ENCODE peak calls at places on chromosomes 5 and 9, in six cellular contexts. One of them, this sample, is unnamed.

GRCh38 chr5:177609076-177610059 is 9.4 kb downstream of the B4GALT7 start:
- DNase-seq in MM.1S: no peak
- DNase-seq in SK-N-SH: no peak
- DNase-seq in GM23248: no peak
- DNase-seq in PC-3: no peak
- DNase-seq in HCT116: no peak
- DNase-seq in this sample: no peak

GRCh38 chr9:93303806-93304573 is 120.1 kb downstream of the WNK2 start:
- DNase-seq in MM.1S: no peak
- DNase-seq in SK-N-SH: peak
- DNase-seq in GM23248: no peak
- DNase-seq in PC-3: no peak
- DNase-seq in HCT116: no peak
- DNase-seq in this sample: no peak

GRCh38 chr5:1513326-1514026 is 10.3 kb downstream of the LPCAT1 start:
- DNase-seq in MM.1S: peak
- DNase-seq in SK-N-SH: no peak
- DNase-seq in GM23248: no peak
- DNase-seq in PC-3: no peak
- DNase-seq in HCT116: no peak
- DNase-seq in this sample: peak

GRCh38 chr5:129074903-129075302 is 19.6 kb upstream of the ISOC1 start:
- DNase-seq in MM.1S: no peak
- DNase-seq in SK-N-SH: no peak
- DNase-seq in GM23248: no peak
- DNase-seq in PC-3: peak
- DNase-seq in HCT116: no peak
- DNase-seq in this sample: no peak

GRCh38 chr5:15887072-15887471 is 292.5 kb downstream of the MARCHF11 start:
- DNase-seq in MM.1S: no peak
- DNase-seq in SK-N-SH: no peak
- DNase-seq in GM23248: no peak
- DNase-seq in PC-3: no peak
- DNase-seq in HCT116: no peak
- DNase-seq in this sample: no peak

GRCh38 chr9:78592866-78593265 is 295.9 kb downstream of the PSAT1 start:
- DNase-seq in MM.1S: no peak
- DNase-seq in SK-N-SH: no peak
- DNase-seq in GM23248: peak
- DNase-seq in PC-3: peak
- DNase-seq in HCT116: no peak
- DNase-seq in this sample: no peak

GRCh38 chr9:69671291-69671903 is 774 bp downstream of the APBA1 start:
- DNase-seq in MM.1S: no peak
- DNase-seq in SK-N-SH: no peak
- DNase-seq in GM23248: peak
- DNase-seq in PC-3: no peak
- DNase-seq in HCT116: no peak
- DNase-seq in this sample: no peak

GRCh38 chr9:105672711-105673234 is 10.5 kb downstream of the TAL2 start:
- DNase-seq in MM.1S: no peak
- DNase-seq in SK-N-SH: no peak
- DNase-seq in GM23248: no peak
- DNase-seq in PC-3: no peak
- DNase-seq in HCT116: no peak
- DNase-seq in this sample: no peak

GRCh38 chr9:113634597-113635515 is 171.3 kb downstream of the RGS3 start:
- DNase-seq in MM.1S: no peak
- DNase-seq in SK-N-SH: no peak
- DNase-seq in GM23248: no peak
- DNase-seq in PC-3: no peak
- DNase-seq in HCT116: no peak
- DNase-seq in this sample: no peak

GRCh38 chr5:79146352-79146751 is 34.7 kb downstream of the BHMT start:
- DNase-seq in MM.1S: no peak
- DNase-seq in SK-N-SH: no peak
- DNase-seq in GM23248: peak
- DNase-seq in PC-3: peak
- DNase-seq in HCT116: no peak
- DNase-seq in this sample: no peak

GRCh38 chr9:135622415-135623020 is 16.8 kb downstream of the GLT6D1 start:
- DNase-seq in MM.1S: peak
- DNase-seq in SK-N-SH: no peak
- DNase-seq in GM23248: no peak
- DNase-seq in PC-3: no peak
- DNase-seq in HCT116: no peak
- DNase-seq in this sample: no peak

GRCh38 chr9:69885474-69885929 is 64.9 kb downstream of the CFAP95 start:
- DNase-seq in MM.1S: no peak
- DNase-seq in SK-N-SH: no peak
- DNase-seq in GM23248: peak
- DNase-seq in PC-3: peak
- DNase-seq in HCT116: no peak
- DNase-seq in this sample: no peak

GRCh38 chr9:89249001-89249400 is 62.0 kb upstream of the CKS2 start:
- DNase-seq in MM.1S: no peak
- DNase-seq in SK-N-SH: no peak
- DNase-seq in GM23248: no peak
- DNase-seq in PC-3: no peak
- DNase-seq in HCT116: no peak
- DNase-seq in this sample: no peak

GRCh38 chr5:10424124-10424731 is 17.5 kb upstream of the ROPN1L start:
- DNase-seq in MM.1S: no peak
- DNase-seq in SK-N-SH: peak
- DNase-seq in GM23248: peak
- DNase-seq in PC-3: peak
- DNase-seq in HCT116: peak
- DNase-seq in this sample: peak

GRCh38 chr5:92543246-92543645 is 1037.8 kb downstream of the NR2F1-AS1 start:
- DNase-seq in MM.1S: no peak
- DNase-seq in SK-N-SH: no peak
- DNase-seq in GM23248: peak
- DNase-seq in PC-3: no peak
- DNase-seq in HCT116: no peak
- DNase-seq in this sample: no peak

GRCh38 chr5:148382961-148383360 is 797 bp upstream of the FBXO38 start:
- DNase-seq in MM.1S: no peak
- DNase-seq in SK-N-SH: no peak
- DNase-seq in GM23248: no peak
- DNase-seq in PC-3: peak
- DNase-seq in HCT116: no peak
- DNase-seq in this sample: no peak

GRCh38 chr5:150641006-150641570 is 628 bp downstream of the SYNPO start:
- DNase-seq in MM.1S: no peak
- DNase-seq in SK-N-SH: no peak
- DNase-seq in GM23248: peak
- DNase-seq in PC-3: peak
- DNase-seq in HCT116: no peak
- DNase-seq in this sample: peak

GRCh38 chr5:1799110-1799601 is 481 bp downstream of the MRPL36 start:
- DNase-seq in MM.1S: peak
- DNase-seq in SK-N-SH: no peak
- DNase-seq in GM23248: peak
- DNase-seq in PC-3: no peak
- DNase-seq in HCT116: no peak
- DNase-seq in this sample: peak

GRCh38 chr5:178777557-178777956 is 47.1 kb upstream of the ZNF354A start:
- DNase-seq in MM.1S: no peak
- DNase-seq in SK-N-SH: no peak
- DNase-seq in GM23248: no peak
- DNase-seq in PC-3: no peak
- DNase-seq in HCT116: no peak
- DNase-seq in this sample: no peak

GRCh38 chr9:115396071-115396529 is 278.1 kb upstream of the TNC start:
- DNase-seq in MM.1S: peak
- DNase-seq in SK-N-SH: no peak
- DNase-seq in GM23248: no peak
- DNase-seq in PC-3: no peak
- DNase-seq in HCT116: no peak
- DNase-seq in this sample: no peak

GRCh38 chr9:115399026-115399425 is 281.1 kb upstream of the TNC start:
- DNase-seq in MM.1S: no peak
- DNase-seq in SK-N-SH: no peak
- DNase-seq in GM23248: no peak
- DNase-seq in PC-3: no peak
- DNase-seq in HCT116: no peak
- DNase-seq in this sample: no peak

GRCh38 chr9:115400801-115401200 is 282.8 kb upstream of the TNC start:
- DNase-seq in MM.1S: no peak
- DNase-seq in SK-N-SH: no peak
- DNase-seq in GM23248: peak
- DNase-seq in PC-3: no peak
- DNase-seq in HCT116: no peak
- DNase-seq in this sample: no peak

GRCh38 chr9:115397591-115398312 is 279.8 kb upstream of the TNC start:
- DNase-seq in MM.1S: no peak
- DNase-seq in SK-N-SH: no peak
- DNase-seq in GM23248: peak
- DNase-seq in PC-3: no peak
- DNase-seq in HCT116: no peak
- DNase-seq in this sample: peak

DNA sequence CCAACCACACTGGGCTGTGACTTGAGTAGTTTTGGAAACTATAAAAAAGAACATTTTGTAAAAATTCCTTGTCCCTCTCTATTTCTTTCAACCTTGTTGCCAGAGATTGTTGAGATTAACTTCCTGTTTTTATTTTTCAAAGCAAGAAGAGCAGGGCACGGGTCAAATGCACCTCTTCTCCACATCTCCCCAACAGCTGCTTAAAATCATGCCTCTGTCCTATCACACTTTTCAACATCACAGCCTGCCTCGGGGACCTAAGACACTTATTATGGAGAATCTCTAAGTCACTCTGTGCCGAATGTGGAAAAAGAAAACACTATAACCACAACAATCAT is 280.3 kb upstream of the TNC start:
- DNase-seq in MM.1S: no peak
- DNase-seq in SK-N-SH: no peak
- DNase-seq in GM23248: no peak
- DNase-seq in PC-3: no peak
- DNase-seq in HCT116: no peak
- DNase-seq in this sample: no peak
- H3K9ac ChIP-seq in MM.1S: no peak
- H3K9ac ChIP-seq in SK-N-SH: no peak
- H3K9ac ChIP-seq in GM23248: no peak
- H3K9ac ChIP-seq in PC-3: no peak
- H3K9ac ChIP-seq in HCT116: no peak
- H3K9ac ChIP-seq in this sample: no peak

DNA sequence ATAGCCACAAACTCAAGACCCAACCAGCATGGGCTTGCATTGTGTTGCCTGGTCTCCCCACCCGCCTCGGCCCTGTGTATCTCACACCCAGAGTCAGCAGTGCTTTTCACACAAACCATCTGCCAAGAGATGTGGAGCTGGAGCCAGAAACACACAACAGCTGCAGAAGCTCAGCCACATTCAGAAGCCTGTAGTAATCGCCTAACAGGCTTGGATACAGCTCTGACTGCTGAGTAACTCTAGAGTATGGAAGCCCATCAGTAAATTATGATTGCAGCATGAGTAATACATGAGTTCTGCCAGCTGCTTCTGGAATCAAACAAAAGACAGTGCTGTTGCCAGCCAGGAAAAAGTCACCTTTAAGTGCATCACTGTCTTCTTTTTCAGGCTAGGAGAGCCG is 16.0 kb downstream of the TEK start:
- DNase-seq in MM.1S: no peak
- DNase-seq in SK-N-SH: no peak
- DNase-seq in GM23248: peak
- DNase-seq in PC-3: peak
- DNase-seq in HCT116: peak
- DNase-seq in this sample: no peak
- TF ChIP-seq EZH2phosphoT487 in MM.1S: no peak
- TF ChIP-seq EZH2phosphoT487 in SK-N-SH: no peak
- TF ChIP-seq EZH2phosphoT487 in GM23248: no peak
- TF ChIP-seq EZH2phosphoT487 in PC-3: no peak
- TF ChIP-seq EZH2phosphoT487 in HCT116: no peak
- TF ChIP-seq EZH2phosphoT487 in this sample: no peak

GRCh38 chr9:90838761-90839160 is 37.1 kb downstream of the SYK start:
- DNase-seq in MM.1S: no peak
- DNase-seq in SK-N-SH: no peak
- DNase-seq in GM23248: no peak
- DNase-seq in PC-3: no peak
- DNase-seq in HCT116: no peak
- DNase-seq in this sample: no peak

GRCh38 chr9:90835206-90835605 is 33.6 kb downstream of the SYK start:
- DNase-seq in MM.1S: no peak
- DNase-seq in SK-N-SH: no peak
- DNase-seq in GM23248: no peak
- DNase-seq in PC-3: no peak
- DNase-seq in HCT116: no peak
- DNase-seq in this sample: no peak

GRCh38 chr9:90838098-90838497 is 36.5 kb downstream of the SYK start:
- DNase-seq in MM.1S: peak
- DNase-seq in SK-N-SH: no peak
- DNase-seq in GM23248: peak
- DNase-seq in PC-3: peak
- DNase-seq in HCT116: no peak
- DNase-seq in this sample: no peak

GRCh38 chr9:90839183-90839582 is 37.6 kb downstream of the SYK start:
- DNase-seq in MM.1S: peak
- DNase-seq in SK-N-SH: no peak
- DNase-seq in GM23248: no peak
- DNase-seq in PC-3: no peak
- DNase-seq in HCT116: no peak
- DNase-seq in this sample: no peak

GRCh38 chr9:90836396-90837080 is 34.9 kb downstream of the SYK start:
- DNase-seq in MM.1S: no peak
- DNase-seq in SK-N-SH: no peak
- DNase-seq in GM23248: no peak
- DNase-seq in PC-3: peak
- DNase-seq in HCT116: no peak
- DNase-seq in this sample: no peak
- H3K9ac ChIP-seq in MM.1S: no peak
- H3K9ac ChIP-seq in SK-N-SH: no peak
- H3K9ac ChIP-seq in GM23248: no peak
- H3K9ac ChIP-seq in PC-3: no peak
- H3K9ac ChIP-seq in HCT116: no peak
- H3K9ac ChIP-seq in this sample: no peak

DNA sequence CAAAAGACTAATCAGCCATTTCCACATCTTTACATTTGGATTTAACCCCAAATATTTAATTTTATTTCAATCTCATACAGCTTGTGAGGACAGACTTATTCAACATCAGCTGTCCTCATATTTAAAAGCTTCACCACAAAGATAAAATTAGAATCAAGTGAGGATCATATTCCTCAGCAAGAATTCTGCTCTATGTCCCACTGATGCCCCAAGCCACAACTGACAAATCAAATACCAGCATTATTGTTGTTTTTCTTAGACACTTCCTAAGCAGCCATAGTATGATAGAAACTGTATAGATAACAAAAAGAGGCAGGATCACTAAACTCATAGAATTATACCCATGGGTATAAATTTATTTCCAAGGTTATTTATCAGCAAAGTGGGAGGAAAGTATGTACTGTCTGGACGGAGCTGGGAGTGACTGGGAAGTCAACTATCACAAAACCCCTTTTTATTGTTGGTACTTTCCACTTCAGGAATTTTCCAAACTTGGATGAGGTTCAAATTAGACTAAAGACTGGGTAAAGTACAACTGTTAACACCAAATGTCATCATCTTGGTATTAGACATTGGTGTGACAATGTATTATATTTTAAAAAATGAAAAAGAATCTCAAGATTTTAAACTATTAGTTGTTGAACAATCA is 29.8 kb upstream of the MYOT start:
- DNase-seq in MM.1S: no peak
- DNase-seq in SK-N-SH: no peak
- DNase-seq in GM23248: no peak
- DNase-seq in PC-3: no peak
- DNase-seq in HCT116: no peak
- DNase-seq in this sample: no peak
- TF ChIP-seq EZH2phosphoT487 in MM.1S: no peak
- TF ChIP-seq EZH2phosphoT487 in SK-N-SH: no peak
- TF ChIP-seq EZH2phosphoT487 in GM23248: no peak
- TF ChIP-seq EZH2phosphoT487 in PC-3: no peak
- TF ChIP-seq EZH2phosphoT487 in HCT116: no peak
- TF ChIP-seq EZH2phosphoT487 in this sample: no peak